ENCODE peak calls at places on chromosomes 11 and 22, in seven cellular contexts. One of them, this sample, is unnamed.

GRCh38 chr11:44840526-44840925 is 110.2 kb downstream of the TP53I11 start:
- DNase-seq in smooth muscle cell of the brain vasculature: no peak
- DNase-seq in thoracic aorta: no peak
- DNase-seq in activated CD4-positive, alpha-beta T cell treated with anti-CD3 and anti-CD28 coated beads, Interleukin-2, amount 50 U/mL, for 4 hours: no peak
- DNase-seq in A549: no peak
- DNase-seq in NCI-H187: no peak
- DNase-seq in activated CD8-positive, alpha-beta memory T cell treated with anti-CD3 and anti-CD28 coated beads for 4 hours: no peak
- DNase-seq in this sample: no peak

GRCh38 chr11:91158297-91158696 is 935.4 kb upstream of the CHORDC1 start:
- DNase-seq in smooth muscle cell of the brain vasculature: no peak
- DNase-seq in thoracic aorta: no peak
- DNase-seq in A549: no peak
- DNase-seq in NCI-H187: no peak
- DNase-seq in activated CD4-positive, alpha-beta T cell treated with anti-CD3 and anti-CD28 coated beads, Interleukin-2, amount 50 U/mL, for 4 hours: no peak
- DNase-seq in activated CD8-positive, alpha-beta memory T cell treated with anti-CD3 and anti-CD28 coated beads for 4 hours: no peak
- DNase-seq in this sample: no peak

GRCh38 chr22:45308624-45309421 is 911 bp upstream of the FAM118A start:
- DNase-seq in smooth muscle cell of the brain vasculature: no peak
- DNase-seq in activated CD8-positive, alpha-beta memory T cell treated with anti-CD3 and anti-CD28 coated beads for 4 hours: no peak
- DNase-seq in A549: no peak
- DNase-seq in NCI-H187: no peak
- DNase-seq in thoracic aorta: no peak
- DNase-seq in activated CD4-positive, alpha-beta T cell treated with anti-CD3 and anti-CD28 coated beads, Interleukin-2, amount 50 U/mL, for 4 hours: no peak
- DNase-seq in this sample: no peak

GRCh38 chr11:117940736-117941135 is 11.5 kb upstream of the TMPRSS13 start:
- DNase-seq in NCI-H187: no peak
- DNase-seq in A549: no peak
- DNase-seq in activated CD8-positive, alpha-beta memory T cell treated with anti-CD3 and anti-CD28 coated beads for 4 hours: no peak
- DNase-seq in activated CD4-positive, alpha-beta T cell treated with anti-CD3 and anti-CD28 coated beads, Interleukin-2, amount 50 U/mL, for 4 hours: no peak
- DNase-seq in smooth muscle cell of the brain vasculature: no peak
- DNase-seq in thoracic aorta: no peak
- DNase-seq in this sample: no peak

GRCh38 chr11:119320593-119321524 is 3.9 kb upstream of the MCAM start:
- DNase-seq in A549: no peak
- DNase-seq in activated CD8-positive, alpha-beta memory T cell treated with anti-CD3 and anti-CD28 coated beads for 4 hours: no peak
- DNase-seq in NCI-H187: no peak
- DNase-seq in activated CD4-positive, alpha-beta T cell treated with anti-CD3 and anti-CD28 coated beads, Interleukin-2, amount 50 U/mL, for 4 hours: no peak
- DNase-seq in smooth muscle cell of the brain vasculature: no peak
- DNase-seq in thoracic aorta: no peak
- DNase-seq in this sample: peak

GRCh38 chr11:86592659-86593451 is 79.6 kb downstream of the ME3 start:
- DNase-seq in A549: peak
- DNase-seq in smooth muscle cell of the brain vasculature: no peak
- DNase-seq in thoracic aorta: peak
- DNase-seq in activated CD4-positive, alpha-beta T cell treated with anti-CD3 and anti-CD28 coated beads, Interleukin-2, amount 50 U/mL, for 4 hours: peak
- DNase-seq in activated CD8-positive, alpha-beta memory T cell treated with anti-CD3 and anti-CD28 coated beads for 4 hours: peak
- DNase-seq in NCI-H187: no peak
- DNase-seq in this sample: peak

GRCh38 chr11:95098826-95099225 is 9.2 kb downstream of the ENDOD1 start:
- DNase-seq in NCI-H187: no peak
- DNase-seq in activated CD4-positive, alpha-beta T cell treated with anti-CD3 and anti-CD28 coated beads, Interleukin-2, amount 50 U/mL, for 4 hours: no peak
- DNase-seq in smooth muscle cell of the brain vasculature: no peak
- DNase-seq in A549: no peak
- DNase-seq in thoracic aorta: no peak
- DNase-seq in activated CD8-positive, alpha-beta memory T cell treated with anti-CD3 and anti-CD28 coated beads for 4 hours: no peak
- DNase-seq in this sample: no peak

GRCh38 chr22:31098633-31099110 is 8.7 kb downstream of the SELENOM start:
- DNase-seq in smooth muscle cell of the brain vasculature: no peak
- DNase-seq in activated CD8-positive, alpha-beta memory T cell treated with anti-CD3 and anti-CD28 coated beads for 4 hours: no peak
- DNase-seq in activated CD4-positive, alpha-beta T cell treated with anti-CD3 and anti-CD28 coated beads, Interleukin-2, amount 50 U/mL, for 4 hours: no peak
- DNase-seq in NCI-H187: no peak
- DNase-seq in thoracic aorta: no peak
- DNase-seq in A549: no peak
- DNase-seq in this sample: no peak

GRCh38 chr11:86919557-86920210 is 35.5 kb downstream of the FZD4 start:
- DNase-seq in NCI-H187: no peak
- DNase-seq in activated CD8-positive, alpha-beta memory T cell treated with anti-CD3 and anti-CD28 coated beads for 4 hours: no peak
- DNase-seq in smooth muscle cell of the brain vasculature: peak
- DNase-seq in activated CD4-positive, alpha-beta T cell treated with anti-CD3 and anti-CD28 coated beads, Interleukin-2, amount 50 U/mL, for 4 hours: no peak
- DNase-seq in A549: peak
- DNase-seq in thoracic aorta: no peak
- DNase-seq in this sample: peak

GRCh38 chr11:100585728-100586127 is 101.4 kb upstream of the ARHGAP42 start:
- DNase-seq in NCI-H187: no peak
- DNase-seq in thoracic aorta: no peak
- DNase-seq in activated CD8-positive, alpha-beta memory T cell treated with anti-CD3 and anti-CD28 coated beads for 4 hours: no peak
- DNase-seq in A549: no peak
- DNase-seq in smooth muscle cell of the brain vasculature: no peak
- DNase-seq in activated CD4-positive, alpha-beta T cell treated with anti-CD3 and anti-CD28 coated beads, Interleukin-2, amount 50 U/mL, for 4 hours: no peak
- DNase-seq in this sample: no peak

GRCh38 chr22:26416670-26417270 is 12.3 kb upstream of the ASPHD2 start:
- DNase-seq in A549: no peak
- DNase-seq in smooth muscle cell of the brain vasculature: peak
- DNase-seq in activated CD8-positive, alpha-beta memory T cell treated with anti-CD3 and anti-CD28 coated beads for 4 hours: no peak
- DNase-seq in thoracic aorta: no peak
- DNase-seq in activated CD4-positive, alpha-beta T cell treated with anti-CD3 and anti-CD28 coated beads, Interleukin-2, amount 50 U/mL, for 4 hours: no peak
- DNase-seq in NCI-H187: no peak
- DNase-seq in this sample: no peak

GRCh38 chr22:37354271-37355069 is 72.2 kb downstream of the CYTH4 start:
- DNase-seq in NCI-H187: no peak
- DNase-seq in thoracic aorta: no peak
- DNase-seq in activated CD4-positive, alpha-beta T cell treated with anti-CD3 and anti-CD28 coated beads, Interleukin-2, amount 50 U/mL, for 4 hours: no peak
- DNase-seq in smooth muscle cell of the brain vasculature: no peak
- DNase-seq in activated CD8-positive, alpha-beta memory T cell treated with anti-CD3 and anti-CD28 coated beads for 4 hours: no peak
- DNase-seq in A549: no peak
- DNase-seq in this sample: no peak

GRCh38 chr22:34055525-34056200 is 135.4 kb upstream of the LARGE1 start:
- DNase-seq in activated CD4-positive, alpha-beta T cell treated with anti-CD3 and anti-CD28 coated beads, Interleukin-2, amount 50 U/mL, for 4 hours: no peak
- DNase-seq in activated CD8-positive, alpha-beta memory T cell treated with anti-CD3 and anti-CD28 coated beads for 4 hours: no peak
- DNase-seq in NCI-H187: no peak
- DNase-seq in thoracic aorta: no peak
- DNase-seq in A549: peak
- DNase-seq in smooth muscle cell of the brain vasculature: no peak
- DNase-seq in this sample: peak

GRCh38 chr11:13061294-13061990 is 52.3 kb downstream of the RASSF10 start:
- DNase-seq in thoracic aorta: no peak
- DNase-seq in smooth muscle cell of the brain vasculature: no peak
- DNase-seq in activated CD8-positive, alpha-beta memory T cell treated with anti-CD3 and anti-CD28 coated beads for 4 hours: no peak
- DNase-seq in activated CD4-positive, alpha-beta T cell treated with anti-CD3 and anti-CD28 coated beads, Interleukin-2, amount 50 U/mL, for 4 hours: no peak
- DNase-seq in A549: no peak
- DNase-seq in NCI-H187: no peak
- DNase-seq in this sample: no peak

GRCh38 chr22:50268655-50269113 is 1.5 kb downstream of the MAPK11 start:
- DNase-seq in NCI-H187: no peak
- DNase-seq in activated CD8-positive, alpha-beta memory T cell treated with anti-CD3 and anti-CD28 coated beads for 4 hours: no peak
- DNase-seq in smooth muscle cell of the brain vasculature: no peak
- DNase-seq in activated CD4-positive, alpha-beta T cell treated with anti-CD3 and anti-CD28 coated beads, Interleukin-2, amount 50 U/mL, for 4 hours: no peak
- DNase-seq in A549: no peak
- DNase-seq in thoracic aorta: no peak
- DNase-seq in this sample: no peak

GRCh38 chr11:15073361-15074205 is at the start of gene CALCB:
- DNase-seq in smooth muscle cell of the brain vasculature: no peak
- DNase-seq in NCI-H187: peak
- DNase-seq in activated CD8-positive, alpha-beta memory T cell treated with anti-CD3 and anti-CD28 coated beads for 4 hours: no peak
- DNase-seq in activated CD4-positive, alpha-beta T cell treated with anti-CD3 and anti-CD28 coated beads, Interleukin-2, amount 50 U/mL, for 4 hours: no peak
- DNase-seq in A549: no peak
- DNase-seq in thoracic aorta: no peak
- DNase-seq in this sample: peak

GRCh38 chr22:39938509-39938908 is 21.7 kb upstream of the TMA7B start:
- DNase-seq in A549: no peak
- DNase-seq in smooth muscle cell of the brain vasculature: no peak
- DNase-seq in activated CD8-positive, alpha-beta memory T cell treated with anti-CD3 and anti-CD28 coated beads for 4 hours: peak
- DNase-seq in NCI-H187: no peak
- DNase-seq in thoracic aorta: no peak
- DNase-seq in activated CD4-positive, alpha-beta T cell treated with anti-CD3 and anti-CD28 coated beads, Interleukin-2, amount 50 U/mL, for 4 hours: peak
- DNase-seq in this sample: no peak

GRCh38 chr11:61787928-61788491 is 4.4 kb downstream of the TMEM258 start:
- DNase-seq in A549: peak
- DNase-seq in smooth muscle cell of the brain vasculature: peak
- DNase-seq in activated CD8-positive, alpha-beta memory T cell treated with anti-CD3 and anti-CD28 coated beads for 4 hours: no peak
- DNase-seq in NCI-H187: no peak
- DNase-seq in activated CD4-positive, alpha-beta T cell treated with anti-CD3 and anti-CD28 coated beads, Interleukin-2, amount 50 U/mL, for 4 hours: no peak
- DNase-seq in thoracic aorta: no peak
- DNase-seq in this sample: peak

GRCh38 chr11:43686207-43686606 is 5.7 kb downstream of the HSD17B12 start:
- DNase-seq in activated CD4-positive, alpha-beta T cell treated with anti-CD3 and anti-CD28 coated beads, Interleukin-2, amount 50 U/mL, for 4 hours: no peak
- DNase-seq in NCI-H187: no peak
- DNase-seq in A549: no peak
- DNase-seq in smooth muscle cell of the brain vasculature: no peak
- DNase-seq in activated CD8-positive, alpha-beta memory T cell treated with anti-CD3 and anti-CD28 coated beads for 4 hours: no peak
- DNase-seq in thoracic aorta: no peak
- DNase-seq in this sample: no peak

GRCh38 chr22:19802001-19802880 is 41.7 kb downstream of the TBX1 start:
- DNase-seq in thoracic aorta: no peak
- DNase-seq in smooth muscle cell of the brain vasculature: no peak
- DNase-seq in activated CD8-positive, alpha-beta memory T cell treated with anti-CD3 and anti-CD28 coated beads for 4 hours: no peak
- DNase-seq in A549: no peak
- DNase-seq in NCI-H187: no peak
- DNase-seq in activated CD4-positive, alpha-beta T cell treated with anti-CD3 and anti-CD28 coated beads, Interleukin-2, amount 50 U/mL, for 4 hours: no peak
- DNase-seq in this sample: no peak

GRCh38 chr22:30821381-30821780 is 126.7 kb downstream of the OSBP2 start:
- DNase-seq in smooth muscle cell of the brain vasculature: no peak
- DNase-seq in activated CD8-positive, alpha-beta memory T cell treated with anti-CD3 and anti-CD28 coated beads for 4 hours: no peak
- DNase-seq in A549: no peak
- DNase-seq in NCI-H187: no peak
- DNase-seq in thoracic aorta: no peak
- DNase-seq in activated CD4-positive, alpha-beta T cell treated with anti-CD3 and anti-CD28 coated beads, Interleukin-2, amount 50 U/mL, for 4 hours: no peak
- DNase-seq in this sample: no peak

GRCh38 chr11:74636633-74637184 is 44.3 kb downstream of the POLD3 start:
- DNase-seq in smooth muscle cell of the brain vasculature: peak
- DNase-seq in A549: peak
- DNase-seq in thoracic aorta: no peak
- DNase-seq in activated CD4-positive, alpha-beta T cell treated with anti-CD3 and anti-CD28 coated beads, Interleukin-2, amount 50 U/mL, for 4 hours: no peak
- DNase-seq in NCI-H187: no peak
- DNase-seq in activated CD8-positive, alpha-beta memory T cell treated with anti-CD3 and anti-CD28 coated beads for 4 hours: no peak
- DNase-seq in this sample: no peak

GRCh38 chr11:71340076-71340606 is 87.8 kb upstream of the SHANK2 start:
- DNase-seq in activated CD4-positive, alpha-beta T cell treated with anti-CD3 and anti-CD28 coated beads, Interleukin-2, amount 50 U/mL, for 4 hours: no peak
- DNase-seq in smooth muscle cell of the brain vasculature: no peak
- DNase-seq in thoracic aorta: no peak
- DNase-seq in NCI-H187: no peak
- DNase-seq in activated CD8-positive, alpha-beta memory T cell treated with anti-CD3 and anti-CD28 coated beads for 4 hours: no peak
- DNase-seq in A549: no peak
- DNase-seq in this sample: no peak

GRCh38 chr11:107590460-107591097 is 368 bp upstream of the ELMOD1 start:
- DNase-seq in thoracic aorta: no peak
- DNase-seq in smooth muscle cell of the brain vasculature: no peak
- DNase-seq in NCI-H187: no peak
- DNase-seq in A549: peak
- DNase-seq in activated CD8-positive, alpha-beta memory T cell treated with anti-CD3 and anti-CD28 coated beads for 4 hours: no peak
- DNase-seq in activated CD4-positive, alpha-beta T cell treated with anti-CD3 and anti-CD28 coated beads, Interleukin-2, amount 50 U/mL, for 4 hours: no peak
- DNase-seq in this sample: no peak

GRCh38 chr11:36048496-36049247 is 104.8 kb downstream of the LDLRAD3 start:
- DNase-seq in smooth muscle cell of the brain vasculature: no peak
- DNase-seq in A549: no peak
- DNase-seq in activated CD8-positive, alpha-beta memory T cell treated with anti-CD3 and anti-CD28 coated beads for 4 hours: no peak
- DNase-seq in activated CD4-positive, alpha-beta T cell treated with anti-CD3 and anti-CD28 coated beads, Interleukin-2, amount 50 U/mL, for 4 hours: no peak
- DNase-seq in thoracic aorta: no peak
- DNase-seq in NCI-H187: no peak
- DNase-seq in this sample: no peak

GRCh38 chr11:13205446-13205845 is 72.1 kb upstream of the BMAL1 start:
- DNase-seq in smooth muscle cell of the brain vasculature: no peak
- DNase-seq in activated CD8-positive, alpha-beta memory T cell treated with anti-CD3 and anti-CD28 coated beads for 4 hours: no peak
- DNase-seq in activated CD4-positive, alpha-beta T cell treated with anti-CD3 and anti-CD28 coated beads, Interleukin-2, amount 50 U/mL, for 4 hours: no peak
- DNase-seq in thoracic aorta: no peak
- DNase-seq in NCI-H187: no peak
- DNase-seq in A549: no peak
- DNase-seq in this sample: no peak